ENCODE peak calls at places on chromosomes 2 and 18, in ten cellular contexts. One of them, this sample, is unnamed.

GRCh38 chr2:137991078-137991477 is 26.8 kb downstream of the HNMT start:
- DNase-seq in AG04449: no peak
- DNase-seq in adipocyte: no peak
- DNase-seq in choroid plexus epithelial cell: no peak
- DNase-seq in HL-60: no peak
- DNase-seq in WERI-Rb-1: no peak
- DNase-seq in AG04450: no peak
- DNase-seq in body of pancreas: no peak
- DNase-seq in brain microvascular endothelial cell: no peak
- DNase-seq in PC-9: no peak
- DNase-seq in this sample: no peak

GRCh38 chr18:56795381-56795780 is 144.2 kb downstream of the WDR7 start:
- DNase-seq in AG04449: no peak
- DNase-seq in adipocyte: peak
- DNase-seq in choroid plexus epithelial cell: no peak
- DNase-seq in HL-60: no peak
- DNase-seq in WERI-Rb-1: no peak
- DNase-seq in AG04450: no peak
- DNase-seq in body of pancreas: no peak
- DNase-seq in brain microvascular endothelial cell: no peak
- DNase-seq in PC-9: no peak
- DNase-seq in this sample: no peak

GRCh38 chr2:240599141-240599583 is 12.6 kb downstream of the CAPN10 start:
- DNase-seq in AG04449: no peak
- DNase-seq in adipocyte: no peak
- DNase-seq in choroid plexus epithelial cell: no peak
- DNase-seq in HL-60: no peak
- DNase-seq in WERI-Rb-1: no peak
- DNase-seq in AG04450: no peak
- DNase-seq in body of pancreas: no peak
- DNase-seq in brain microvascular endothelial cell: no peak
- DNase-seq in PC-9: no peak
- DNase-seq in this sample: no peak

GRCh38 chr2:61534926-61535325 is 3.2 kb downstream of the XPO1 start:
- DNase-seq in AG04449: no peak
- DNase-seq in adipocyte: peak
- DNase-seq in choroid plexus epithelial cell: peak
- DNase-seq in HL-60: no peak
- DNase-seq in WERI-Rb-1: no peak
- DNase-seq in AG04450: no peak
- DNase-seq in body of pancreas: no peak
- DNase-seq in brain microvascular endothelial cell: no peak
- DNase-seq in PC-9: no peak
- DNase-seq in this sample: peak

GRCh38 chr18:21996261-21996892 is 173.0 kb upstream of the GATA6 start:
- DNase-seq in AG04449: no peak
- DNase-seq in adipocyte: no peak
- DNase-seq in choroid plexus epithelial cell: no peak
- DNase-seq in HL-60: no peak
- DNase-seq in WERI-Rb-1: no peak
- DNase-seq in AG04450: no peak
- DNase-seq in body of pancreas: peak
- DNase-seq in brain microvascular endothelial cell: no peak
- DNase-seq in PC-9: no peak
- DNase-seq in this sample: peak

GRCh38 chr18:50700245-50701165 is 119.3 kb downstream of the MRO start:
- DNase-seq in AG04449: no peak
- DNase-seq in adipocyte: no peak
- DNase-seq in choroid plexus epithelial cell: no peak
- DNase-seq in HL-60: no peak
- DNase-seq in WERI-Rb-1: no peak
- DNase-seq in AG04450: no peak
- DNase-seq in body of pancreas: no peak
- DNase-seq in brain microvascular endothelial cell: no peak
- DNase-seq in PC-9: no peak
- DNase-seq in this sample: no peak

GRCh38 chr2:196249171-196249570 is 77.8 kb upstream of the STK17B start:
- DNase-seq in AG04449: no peak
- DNase-seq in adipocyte: peak
- DNase-seq in choroid plexus epithelial cell: no peak
- DNase-seq in HL-60: no peak
- DNase-seq in WERI-Rb-1: no peak
- DNase-seq in AG04450: peak
- DNase-seq in body of pancreas: no peak
- DNase-seq in brain microvascular endothelial cell: no peak
- DNase-seq in PC-9: no peak
- DNase-seq in this sample: peak

GRCh38 chr18:75525331-75525730 is 97.8 kb upstream of the SMIM21 start:
- DNase-seq in AG04449: no peak
- DNase-seq in adipocyte: no peak
- DNase-seq in choroid plexus epithelial cell: no peak
- DNase-seq in HL-60: no peak
- DNase-seq in WERI-Rb-1: no peak
- DNase-seq in AG04450: no peak
- DNase-seq in body of pancreas: no peak
- DNase-seq in brain microvascular endothelial cell: no peak
- DNase-seq in PC-9: no peak
- DNase-seq in this sample: no peak

GRCh38 chr2:126614529-126615279 is 41.3 kb upstream of the GYPC start:
- DNase-seq in AG04449: no peak
- DNase-seq in adipocyte: peak
- DNase-seq in choroid plexus epithelial cell: peak
- DNase-seq in HL-60: no peak
- DNase-seq in WERI-Rb-1: no peak
- DNase-seq in AG04450: no peak
- DNase-seq in body of pancreas: no peak
- DNase-seq in brain microvascular endothelial cell: peak
- DNase-seq in PC-9: no peak
- DNase-seq in this sample: peak

GRCh38 chr2:232749331-232749730 is 27.0 kb downstream of the KCNJ13 start:
- DNase-seq in AG04449: no peak
- DNase-seq in adipocyte: no peak
- DNase-seq in choroid plexus epithelial cell: no peak
- DNase-seq in HL-60: no peak
- DNase-seq in WERI-Rb-1: no peak
- DNase-seq in AG04450: no peak
- DNase-seq in body of pancreas: no peak
- DNase-seq in brain microvascular endothelial cell: no peak
- DNase-seq in PC-9: no peak
- DNase-seq in this sample: no peak

GRCh38 chr2:1742680-1743395 is 1.5 kb downstream of the PXDN start:
- DNase-seq in AG04449: no peak
- DNase-seq in adipocyte: peak
- DNase-seq in choroid plexus epithelial cell: peak
- DNase-seq in HL-60: no peak
- DNase-seq in WERI-Rb-1: peak
- DNase-seq in AG04450: no peak
- DNase-seq in body of pancreas: no peak
- DNase-seq in brain microvascular endothelial cell: peak
- DNase-seq in PC-9: peak
- DNase-seq in this sample: peak

GRCh38 chr2:1743396-1744150 is 742 bp downstream of the PXDN start:
- DNase-seq in AG04449: no peak
- DNase-seq in adipocyte: peak
- DNase-seq in choroid plexus epithelial cell: peak
- DNase-seq in HL-60: no peak
- DNase-seq in WERI-Rb-1: peak
- DNase-seq in AG04450: no peak
- DNase-seq in body of pancreas: peak
- DNase-seq in brain microvascular endothelial cell: no peak
- DNase-seq in PC-9: peak
- DNase-seq in this sample: peak

GRCh38 chr2:1740714-1741584 is 3.4 kb downstream of the PXDN start:
- DNase-seq in AG04449: no peak
- DNase-seq in adipocyte: no peak
- DNase-seq in choroid plexus epithelial cell: no peak
- DNase-seq in HL-60: no peak
- DNase-seq in WERI-Rb-1: peak
- DNase-seq in AG04450: no peak
- DNase-seq in body of pancreas: no peak
- DNase-seq in brain microvascular endothelial cell: no peak
- DNase-seq in PC-9: no peak
- DNase-seq in this sample: no peak

GRCh38 chr2:1741851-1742250 is 2.5 kb downstream of the PXDN start:
- DNase-seq in AG04449: no peak
- DNase-seq in adipocyte: no peak
- DNase-seq in choroid plexus epithelial cell: no peak
- DNase-seq in HL-60: no peak
- DNase-seq in WERI-Rb-1: no peak
- DNase-seq in AG04450: no peak
- DNase-seq in body of pancreas: no peak
- DNase-seq in brain microvascular endothelial cell: no peak
- DNase-seq in PC-9: no peak
- DNase-seq in this sample: no peak

DNA sequence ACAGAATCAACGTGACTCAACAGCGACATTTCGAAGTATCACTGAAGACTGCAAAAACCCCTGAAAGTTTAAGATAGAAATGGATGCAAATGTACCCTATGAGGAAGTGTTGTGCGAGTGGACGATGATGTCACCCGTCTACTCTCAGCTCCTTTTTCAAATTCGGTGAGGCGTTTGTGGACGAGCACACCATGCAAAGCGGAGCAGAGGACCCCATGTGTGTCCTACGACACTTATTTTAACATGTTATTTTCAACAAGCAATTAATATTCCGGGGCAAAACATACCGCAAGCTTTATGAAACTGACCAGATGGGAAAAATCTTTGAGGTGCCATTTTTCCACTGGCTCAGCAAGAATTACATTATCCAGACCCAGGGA is 2.0 kb downstream of the PXDN start:
- DNase-seq in AG04449: no peak
- DNase-seq in adipocyte: no peak
- DNase-seq in choroid plexus epithelial cell: peak
- DNase-seq in HL-60: no peak
- DNase-seq in WERI-Rb-1: no peak
- DNase-seq in AG04450: no peak
- DNase-seq in body of pancreas: no peak
- DNase-seq in brain microvascular endothelial cell: no peak
- DNase-seq in PC-9: no peak
- DNase-seq in this sample: no peak
- H3K4me3 ChIP-seq in AG04449: peak
- H3K4me3 ChIP-seq in adipocyte: peak
- H3K4me3 ChIP-seq in choroid plexus epithelial cell: peak
- H3K4me3 ChIP-seq in HL-60: no peak
- H3K4me3 ChIP-seq in WERI-Rb-1: no peak
- H3K4me3 ChIP-seq in AG04450: peak
- H3K4me3 ChIP-seq in body of pancreas: no peak
- H3K4me3 ChIP-seq in brain microvascular endothelial cell: peak
- H3K4me3 ChIP-seq in PC-9: peak
- H3K4me3 ChIP-seq in this sample: peak

DNA sequence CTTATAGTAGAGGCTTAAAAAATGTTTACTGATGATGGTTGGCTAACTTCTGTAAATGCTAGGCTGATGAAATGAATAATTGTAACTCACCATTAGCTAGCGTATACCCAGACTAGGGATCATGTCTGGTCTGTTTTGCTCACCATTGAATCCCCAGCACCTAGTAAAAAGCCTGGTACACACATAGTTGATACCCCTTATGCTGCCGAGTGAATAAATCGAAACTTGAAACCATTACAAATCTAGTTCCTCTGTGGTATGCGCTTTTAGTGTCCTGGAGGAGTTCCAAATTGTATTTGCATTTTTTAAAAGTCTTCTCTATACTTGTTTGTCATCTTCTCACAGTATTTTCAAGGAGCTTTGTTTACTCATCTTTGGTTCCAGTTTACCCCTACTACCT is 1.3 kb downstream of the TAF1B start:
- DNase-seq in AG04449: no peak
- DNase-seq in adipocyte: peak
- DNase-seq in choroid plexus epithelial cell: peak
- DNase-seq in HL-60: no peak
- DNase-seq in WERI-Rb-1: no peak
- DNase-seq in AG04450: no peak
- DNase-seq in body of pancreas: no peak
- DNase-seq in brain microvascular endothelial cell: no peak
- DNase-seq in PC-9: no peak
- DNase-seq in this sample: peak
- H3K4me3 ChIP-seq in AG04449: peak
- H3K4me3 ChIP-seq in adipocyte: peak
- H3K4me3 ChIP-seq in choroid plexus epithelial cell: peak
- H3K4me3 ChIP-seq in HL-60: no peak
- H3K4me3 ChIP-seq in WERI-Rb-1: peak
- H3K4me3 ChIP-seq in AG04450: peak
- H3K4me3 ChIP-seq in body of pancreas: no peak
- H3K4me3 ChIP-seq in brain microvascular endothelial cell: peak
- H3K4me3 ChIP-seq in PC-9: peak
- H3K4me3 ChIP-seq in this sample: peak

GRCh38 chr2:176164184-176164802 is 7.2 kb downstream of the HOXD3 start:
- DNase-seq in AG04449: no peak
- DNase-seq in adipocyte: no peak
- DNase-seq in choroid plexus epithelial cell: no peak
- DNase-seq in HL-60: no peak
- DNase-seq in WERI-Rb-1: no peak
- DNase-seq in AG04450: no peak
- DNase-seq in body of pancreas: no peak
- DNase-seq in brain microvascular endothelial cell: no peak
- DNase-seq in PC-9: no peak
- DNase-seq in this sample: no peak

GRCh38 chr2:176161817-176162626 is 4.9 kb downstream of the HOXD3 start:
- DNase-seq in AG04449: no peak
- DNase-seq in adipocyte: peak
- DNase-seq in choroid plexus epithelial cell: peak
- DNase-seq in HL-60: no peak
- DNase-seq in WERI-Rb-1: no peak
- DNase-seq in AG04450: no peak
- DNase-seq in body of pancreas: no peak
- DNase-seq in brain microvascular endothelial cell: no peak
- DNase-seq in PC-9: no peak
- DNase-seq in this sample: peak

GRCh38 chr2:176163655-176164021 is 6.5 kb downstream of the HOXD3 start:
- DNase-seq in AG04449: no peak
- DNase-seq in adipocyte: no peak
- DNase-seq in choroid plexus epithelial cell: no peak
- DNase-seq in HL-60: no peak
- DNase-seq in WERI-Rb-1: no peak
- DNase-seq in AG04450: no peak
- DNase-seq in body of pancreas: no peak
- DNase-seq in brain microvascular endothelial cell: no peak
- DNase-seq in PC-9: no peak
- DNase-seq in this sample: no peak

GRCh38 chr2:176161041-176161785 is 4.1 kb downstream of the HOXD3 start:
- DNase-seq in AG04449: no peak
- DNase-seq in adipocyte: no peak
- DNase-seq in choroid plexus epithelial cell: no peak
- DNase-seq in HL-60: no peak
- DNase-seq in WERI-Rb-1: no peak
- DNase-seq in AG04450: no peak
- DNase-seq in body of pancreas: no peak
- DNase-seq in brain microvascular endothelial cell: no peak
- DNase-seq in PC-9: no peak
- DNase-seq in this sample: no peak

GRCh38 chr2:176162911-176163654 is 6.0 kb downstream of the HOXD3 start:
- DNase-seq in AG04449: no peak
- DNase-seq in adipocyte: no peak
- DNase-seq in choroid plexus epithelial cell: no peak
- DNase-seq in HL-60: no peak
- DNase-seq in WERI-Rb-1: no peak
- DNase-seq in AG04450: no peak
- DNase-seq in body of pancreas: no peak
- DNase-seq in brain microvascular endothelial cell: no peak
- DNase-seq in PC-9: no peak
- DNase-seq in this sample: no peak
- H3K4me3 ChIP-seq in AG04449: no peak
- H3K4me3 ChIP-seq in adipocyte: no peak
- H3K4me3 ChIP-seq in choroid plexus epithelial cell: no peak
- H3K4me3 ChIP-seq in HL-60: no peak
- H3K4me3 ChIP-seq in WERI-Rb-1: no peak
- H3K4me3 ChIP-seq in AG04450: no peak
- H3K4me3 ChIP-seq in body of pancreas: no peak
- H3K4me3 ChIP-seq in brain microvascular endothelial cell: no peak
- H3K4me3 ChIP-seq in PC-9: no peak
- H3K4me3 ChIP-seq in this sample: no peak

GRCh38 chr18:80182855-80183254 is 64.5 kb downstream of the PARD6G start:
- DNase-seq in AG04449: no peak
- DNase-seq in adipocyte: no peak
- DNase-seq in choroid plexus epithelial cell: no peak
- DNase-seq in HL-60: no peak
- DNase-seq in WERI-Rb-1: no peak
- DNase-seq in AG04450: no peak
- DNase-seq in body of pancreas: no peak
- DNase-seq in brain microvascular endothelial cell: no peak
- DNase-seq in PC-9: no peak
- DNase-seq in this sample: no peak
- H3K4me3 ChIP-seq in AG04449: no peak
- H3K4me3 ChIP-seq in adipocyte: no peak
- H3K4me3 ChIP-seq in choroid plexus epithelial cell: no peak
- H3K4me3 ChIP-seq in HL-60: no peak
- H3K4me3 ChIP-seq in WERI-Rb-1: no peak
- H3K4me3 ChIP-seq in AG04450: no peak
- H3K4me3 ChIP-seq in body of pancreas: no peak
- H3K4me3 ChIP-seq in brain microvascular endothelial cell: no peak
- H3K4me3 ChIP-seq in PC-9: no peak
- H3K4me3 ChIP-seq in this sample: no peak